ENCODE peak calls at places on chromosomes 12 and 14, in nine cellular contexts. A is NCI-H460; S is stimulated activated CD8-positive, alpha-beta memory T cell treated with anti-CD3 and anti-CD28 coated beads, Interleukin-4, amount 100 ng/mL, for 4 hours; K is LoVo; X is effector memory CD8-positive, alpha-beta T cell; T is activated CD4-positive, alpha-beta T cell treated with anti-CD3 and anti-CD28 coated beads for 48 hours; L is CD8-positive, alpha-beta memory T cell; G is WERI-Rb-1; W is hepatic stellate cell. F is an unnamed sample.

GRCh38 chr12:89138048-89138852 is 214.1 kb downstream of the DUSP6 start:
- DNase-seq in A (no peak), S (no peak), K (no peak), X (no peak), T (peak), L (no peak), G (no peak), W (no peak), F (no peak)

GRCh38 chr14:100726812-100727564 is at the start of gene DLK1:
- DNase-seq in A (no peak), S (no peak), K (no peak), X (no peak), T (no peak), L (no peak), G (no peak), W (no peak), F (no peak)

GRCh38 chr12:107684029-107684790 is 1.4 kb upstream of the PWP1 start:
- DNase-seq in A (no peak), S (no peak), K (no peak), X (no peak), T (no peak), L (no peak), G (no peak), W (no peak), F (no peak)

GRCh38 chr14:32047791-32048190 is 29.3 kb upstream of the ARHGAP5 start:
- DNase-seq in A (no peak), S (no peak), K (no peak), X (no peak), T (no peak), L (no peak), G (no peak), W (no peak), F (no peak)

GRCh38 chr12:80805106-80805505 is 88.4 kb downstream of the MYF5 start:
- DNase-seq in A (no peak), S (no peak), K (no peak), X (no peak), T (no peak), L (no peak), G (no peak), W (no peak), F (no peak)

GRCh38 chr12:125128380-125128779 is 63.1 kb downstream of the AACS start:
- DNase-seq in A (no peak), S (no peak), K (no peak), X (no peak), T (no peak), L (no peak), G (no peak), W (no peak), F (no peak)

GRCh38 chr14:88321692-88322504 is 1.2 kb downstream of the KCNK10 start:
- DNase-seq in A (no peak), S (no peak), K (no peak), X (no peak), T (no peak), L (no peak), G (peak), W (no peak), F (no peak)

GRCh38 chr12:50101663-50102062 is 2.1 kb upstream of the GPD1 start:
- DNase-seq in A (peak), S (no peak), K (peak), X (no peak), T (no peak), L (no peak), G (peak), W (peak), F (no peak)

GRCh38 chr12:96454396-96454795 is 35.0 kb upstream of the CFAP54 start:
- DNase-seq in A (no peak), S (no peak), K (no peak), X (no peak), T (no peak), L (no peak), G (no peak), W (no peak), F (no peak)

GRCh38 chr12:46785413-46785812 is 40.4 kb downstream of the SLC38A4 start:
- DNase-seq in A (no peak), S (no peak), K (no peak), X (no peak), T (no peak), L (no peak), G (no peak), W (no peak), F (no peak)

GRCh38 chr12:40063424-40063823 is 42.5 kb downstream of the SLC2A13 start:
- DNase-seq in A (no peak), S (no peak), K (no peak), X (no peak), T (no peak), L (no peak), G (no peak), W (peak), F (no peak)

F was measured in D721Med.